ENCODE peak calls at places on chromosomes 3 and 15, in six cellular contexts. One of them, this sample, is unnamed.

GRCh38 chr15:93570571-93570970 is 481.6 kb upstream of the RGMA start:
- DNase-seq in Peyer's patch: no peak
- DNase-seq in activated T-cell treated with anti-CD3 and anti-CD28 coated beads, Interleukin-2, amount 50 U/mL, for 1 hour: no peak
- DNase-seq in ACHN: no peak
- DNase-seq in smooth muscle cell of the brain vasculature: no peak
- DNase-seq in endothelial cell: no peak
- DNase-seq in this sample: no peak

GRCh38 chr15:85789496-85789875 is 5.2 kb downstream of the KLHL25 start:
- DNase-seq in Peyer's patch: no peak
- DNase-seq in activated T-cell treated with anti-CD3 and anti-CD28 coated beads, Interleukin-2, amount 50 U/mL, for 1 hour: no peak
- DNase-seq in ACHN: no peak
- DNase-seq in smooth muscle cell of the brain vasculature: no peak
- DNase-seq in endothelial cell: no peak
- DNase-seq in this sample: no peak

GRCh38 chr3:177530908-177531307 is 333.6 kb upstream of the TBL1XR1 start:
- DNase-seq in Peyer's patch: no peak
- DNase-seq in activated T-cell treated with anti-CD3 and anti-CD28 coated beads, Interleukin-2, amount 50 U/mL, for 1 hour: no peak
- DNase-seq in ACHN: no peak
- DNase-seq in smooth muscle cell of the brain vasculature: no peak
- DNase-seq in endothelial cell: no peak
- DNase-seq in this sample: no peak

GRCh38 chr15:93028632-93029612 is 60.1 kb downstream of the RGMA start:
- DNase-seq in Peyer's patch: peak
- DNase-seq in activated T-cell treated with anti-CD3 and anti-CD28 coated beads, Interleukin-2, amount 50 U/mL, for 1 hour: peak
- DNase-seq in ACHN: no peak
- DNase-seq in smooth muscle cell of the brain vasculature: no peak
- DNase-seq in endothelial cell: no peak
- DNase-seq in this sample: no peak

GRCh38 chr3:64297563-64297962 is 72.3 kb upstream of the PRICKLE2 start:
- DNase-seq in Peyer's patch: no peak
- DNase-seq in activated T-cell treated with anti-CD3 and anti-CD28 coated beads, Interleukin-2, amount 50 U/mL, for 1 hour: no peak
- DNase-seq in ACHN: no peak
- DNase-seq in smooth muscle cell of the brain vasculature: no peak
- DNase-seq in endothelial cell: no peak
- DNase-seq in this sample: no peak

GRCh38 chr3:23590424-23590823 is 215.3 kb upstream of the UBE2E1 start:
- DNase-seq in Peyer's patch: no peak
- DNase-seq in activated T-cell treated with anti-CD3 and anti-CD28 coated beads, Interleukin-2, amount 50 U/mL, for 1 hour: no peak
- DNase-seq in ACHN: no peak
- DNase-seq in smooth muscle cell of the brain vasculature: no peak
- DNase-seq in endothelial cell: no peak
- DNase-seq in this sample: no peak

GRCh38 chr15:49877871-49878511 is 241.0 kb downstream of the ATP8B4 start:
- DNase-seq in Peyer's patch: no peak
- DNase-seq in activated T-cell treated with anti-CD3 and anti-CD28 coated beads, Interleukin-2, amount 50 U/mL, for 1 hour: no peak
- DNase-seq in ACHN: no peak
- DNase-seq in smooth muscle cell of the brain vasculature: no peak
- DNase-seq in endothelial cell: no peak
- DNase-seq in this sample: no peak

GRCh38 chr15:98689431-98689861 is 41.1 kb downstream of the IGF1R start:
- DNase-seq in Peyer's patch: no peak
- DNase-seq in activated T-cell treated with anti-CD3 and anti-CD28 coated beads, Interleukin-2, amount 50 U/mL, for 1 hour: no peak
- DNase-seq in ACHN: peak
- DNase-seq in smooth muscle cell of the brain vasculature: no peak
- DNase-seq in endothelial cell: no peak
- DNase-seq in this sample: no peak

GRCh38 chr3:35932995-35933394 is 293.7 kb downstream of the ARPP21 start:
- DNase-seq in Peyer's patch: no peak
- DNase-seq in activated T-cell treated with anti-CD3 and anti-CD28 coated beads, Interleukin-2, amount 50 U/mL, for 1 hour: no peak
- DNase-seq in ACHN: peak
- DNase-seq in smooth muscle cell of the brain vasculature: peak
- DNase-seq in endothelial cell: no peak
- DNase-seq in this sample: peak

GRCh38 chr3:131394400-131394799 is 12.8 kb downstream of the NUDT16 start:
- DNase-seq in Peyer's patch: no peak
- DNase-seq in activated T-cell treated with anti-CD3 and anti-CD28 coated beads, Interleukin-2, amount 50 U/mL, for 1 hour: no peak
- DNase-seq in ACHN: no peak
- DNase-seq in smooth muscle cell of the brain vasculature: no peak
- DNase-seq in endothelial cell: no peak
- DNase-seq in this sample: no peak

GRCh38 chr3:36542186-36542585 is 161.9 kb downstream of the STAC start:
- DNase-seq in Peyer's patch: no peak
- DNase-seq in activated T-cell treated with anti-CD3 and anti-CD28 coated beads, Interleukin-2, amount 50 U/mL, for 1 hour: no peak
- DNase-seq in ACHN: no peak
- DNase-seq in smooth muscle cell of the brain vasculature: no peak
- DNase-seq in endothelial cell: no peak
- DNase-seq in this sample: no peak

GRCh38 chr15:99407716-99408115 is 156.4 kb downstream of the LRRC28 start:
- DNase-seq in Peyer's patch: no peak
- DNase-seq in activated T-cell treated with anti-CD3 and anti-CD28 coated beads, Interleukin-2, amount 50 U/mL, for 1 hour: no peak
- DNase-seq in ACHN: no peak
- DNase-seq in smooth muscle cell of the brain vasculature: no peak
- DNase-seq in endothelial cell: no peak
- DNase-seq in this sample: no peak

GRCh38 chr15:25862469-25863066 is 559 bp downstream of the ATP10A start:
- DNase-seq in Peyer's patch: no peak
- DNase-seq in activated T-cell treated with anti-CD3 and anti-CD28 coated beads, Interleukin-2, amount 50 U/mL, for 1 hour: peak
- DNase-seq in ACHN: peak
- DNase-seq in smooth muscle cell of the brain vasculature: no peak
- DNase-seq in endothelial cell: no peak
- DNase-seq in this sample: no peak

GRCh38 chr15:85430406-85431204 is 50.2 kb downstream of the AKAP13 start:
- DNase-seq in Peyer's patch: no peak
- DNase-seq in activated T-cell treated with anti-CD3 and anti-CD28 coated beads, Interleukin-2, amount 50 U/mL, for 1 hour: no peak
- DNase-seq in ACHN: no peak
- DNase-seq in smooth muscle cell of the brain vasculature: no peak
- DNase-seq in endothelial cell: no peak
- DNase-seq in this sample: no peak

GRCh38 chr3:41893977-41894376 is 67.9 kb downstream of the ULK4 start:
- DNase-seq in Peyer's patch: no peak
- DNase-seq in activated T-cell treated with anti-CD3 and anti-CD28 coated beads, Interleukin-2, amount 50 U/mL, for 1 hour: no peak
- DNase-seq in ACHN: peak
- DNase-seq in smooth muscle cell of the brain vasculature: peak
- DNase-seq in endothelial cell: peak
- DNase-seq in this sample: peak

GRCh38 chr3:127652246-127652995 is 20.3 kb upstream of the ABTB1 start:
- DNase-seq in Peyer's patch: peak
- DNase-seq in activated T-cell treated with anti-CD3 and anti-CD28 coated beads, Interleukin-2, amount 50 U/mL, for 1 hour: peak
- DNase-seq in ACHN: peak
- DNase-seq in smooth muscle cell of the brain vasculature: peak
- DNase-seq in endothelial cell: peak
- DNase-seq in this sample: peak

GRCh38 chr15:78225783-78226541 is 8.4 kb downstream of the ACSBG1 start:
- DNase-seq in Peyer's patch: no peak
- DNase-seq in activated T-cell treated with anti-CD3 and anti-CD28 coated beads, Interleukin-2, amount 50 U/mL, for 1 hour: no peak
- DNase-seq in ACHN: no peak
- DNase-seq in smooth muscle cell of the brain vasculature: no peak
- DNase-seq in endothelial cell: no peak
- DNase-seq in this sample: no peak

GRCh38 chr15:79296583-79296982 is 14.1 kb downstream of the ANKRD34C start:
- DNase-seq in Peyer's patch: no peak
- DNase-seq in activated T-cell treated with anti-CD3 and anti-CD28 coated beads, Interleukin-2, amount 50 U/mL, for 1 hour: no peak
- DNase-seq in ACHN: no peak
- DNase-seq in smooth muscle cell of the brain vasculature: no peak
- DNase-seq in endothelial cell: no peak
- DNase-seq in this sample: no peak

GRCh38 chr3:155737844-155738460 is 6.9 kb downstream of the PLCH1 start:
- DNase-seq in Peyer's patch: no peak
- DNase-seq in activated T-cell treated with anti-CD3 and anti-CD28 coated beads, Interleukin-2, amount 50 U/mL, for 1 hour: no peak
- DNase-seq in ACHN: peak
- DNase-seq in smooth muscle cell of the brain vasculature: no peak
- DNase-seq in endothelial cell: no peak
- DNase-seq in this sample: peak

This sample was measured in LoVo.